ENCODE peak calls at places on chromosome 20, in eight cellular contexts. K is CD4-positive, CD25-positive, alpha-beta regulatory T cell; R is H7; H is BJ; Z is right lobe of liver; D is MG63; N is tibial nerve; G is K562. P is an unnamed sample. For H3K36me3, the result is how much of the 10 kb centered on the place peaks cover.

GRCh38 chr20:60331688-60332300 is 373.6 kb downstream of the CDH26 start:
- DNase-seq in K (no peak), R (no peak), H (no peak), Z (no peak), D (no peak), N (no peak), G (no peak), P (no peak)

GRCh38 chr20:24998631-24999445 is 6.3 kb upstream of the APMAP start:
- DNase-seq in K (no peak), R (no peak), H (no peak), Z (peak), D (no peak), N (no peak), G (no peak), P (no peak)

GRCh38 chr20:24747015-24747712 is 201.9 kb upstream of the CST7 start:
- DNase-seq in K (no peak), R (no peak), H (no peak), Z (peak), D (no peak), N (no peak), G (no peak), P (no peak)

GRCh38 chr20:1761116-1761515 is 103.5 kb upstream of the SIRPG start:
- DNase-seq in K (no peak), R (no peak), H (peak), Z (no peak), D (peak), N (no peak), G (no peak), P (no peak)

GRCh38 chr20:31608256-31608980 is 3.3 kb downstream of the ID1 start:
- DNase-seq in K (no peak), R (peak), H (no peak), Z (peak), D (peak), N (peak), G (peak), P (peak)

GRCh38 chr20:20207291-20207690 is 155.0 kb downstream of the CFAP61 start:
- DNase-seq in K (no peak), R (peak), H (no peak), Z (no peak), D (no peak), N (no peak), G (no peak), P (no peak)

GRCh38 chr20:20024942-20025341 is 7.8 kb downstream of the NAA20 start:
- DNase-seq in K (no peak), R (no peak), H (no peak), Z (no peak), D (no peak), N (no peak), G (no peak), P (no peak)

GRCh38 chr20:44516491-44516890 is 5.4 kb downstream of the SERINC3 start:
- DNase-seq in K (no peak), R (no peak), H (no peak), Z (no peak), D (no peak), N (no peak), G (no peak), P (no peak)

GRCh38 chr20:1935696-1936366 is 40.6 kb downstream of the SIRPA start:
- DNase-seq in K (no peak), R (no peak), H (no peak), Z (peak), D (no peak), N (no peak), G (no peak), P (no peak)

GRCh38 chr20:13809373-13809772 is 24.5 kb downstream of the NDUFAF5 start:
- DNase-seq in K (no peak), R (no peak), H (no peak), Z (no peak), D (no peak), N (no peak), G (no peak), P (no peak)
- H3K36me3 ChIP-seq in K (half or more), R (under half), H (under half), Z (under half), D (half or more), N (half or more), G (half or more), P (half or more)

GRCh38 chr20:35129647-35130069 is 17.5 kb downstream of the EDEM2 start:
- DNase-seq in K (no peak), R (no peak), H (no peak), Z (no peak), D (peak), N (no peak), G (no peak), P (no peak)
- H3K36me3 ChIP-seq in K (half or more), R (under half), H (under half), Z (under half), D (half or more), N (half or more), G (under half), P (half or more)

GRCh38 chr20:38143646-38144554 is 21.2 kb downstream of the TGM2 start:
- DNase-seq in K (no peak), R (no peak), H (peak), Z (peak), D (peak), N (no peak), G (peak), P (no peak)
- H3K36me3 ChIP-seq in K (under half), R (under half), H (under half), Z (under half), D (under half), N (under half), G (half or more), P (half or more)

DNA sequence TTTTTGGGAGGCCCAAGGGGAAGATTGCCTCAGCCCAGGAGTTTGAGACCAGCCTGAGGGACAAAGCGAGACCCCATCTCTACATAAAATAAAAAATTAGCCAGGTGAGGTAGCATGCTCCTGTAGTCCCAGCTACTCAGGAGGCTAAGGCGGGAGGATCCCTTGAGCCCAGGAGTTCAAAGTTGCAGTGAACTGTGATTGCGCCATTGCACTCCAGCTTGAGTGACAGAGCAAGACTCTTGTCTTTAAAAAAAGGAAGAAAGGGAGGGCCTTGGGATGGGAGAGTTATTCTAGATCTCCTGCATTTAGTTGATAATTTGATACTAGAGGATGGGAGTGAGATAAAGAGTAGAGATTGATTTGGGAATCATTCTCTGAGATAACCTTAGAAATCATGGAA is 68.1 kb downstream of the ITCH start:
- DNase-seq in K (no peak), R (no peak), H (no peak), Z (no peak), D (no peak), N (no peak), G (no peak), P (no peak)
- H3K36me3 ChIP-seq in K (under half), R (under half), H (under half), Z (under half), D (under half), N (under half), G (under half), P (under half)

GRCh38 chr20:41034239-41034638 is 5.6 kb downstream of the TOP1 start:
- DNase-seq in K (no peak), R (no peak), H (no peak), Z (no peak), D (no peak), N (no peak), G (peak), P (no peak)
- H3K36me3 ChIP-seq in K (under half), R (under half), H (under half), Z (under half), D (half or more), N (under half), G (half or more), P (under half)

GRCh38 chr20:13082366-13082765 is 73.6 kb downstream of the SPTLC3 start:
- DNase-seq in K (no peak), R (no peak), H (no peak), Z (no peak), D (no peak), N (no peak), G (no peak), P (no peak)
- H3K36me3 ChIP-seq in K (under half), R (under half), H (under half), Z (under half), D (under half), N (under half), G (under half), P (under half)

GRCh38 chr20:63215101-63216040 is 560 bp downstream of the YTHDF1 start:
- DNase-seq in K (peak), R (peak), H (no peak), Z (no peak), D (peak), N (no peak), G (peak), P (no peak)
- H3K36me3 ChIP-seq in K (under half), R (under half), H (under half), Z (under half), D (half or more), N (under half), G (under half), P (under half)

GRCh38 chr20:3925113-3925695 is 36.0 kb downstream of the PANK2 start:
- DNase-seq in K (no peak), R (no peak), H (no peak), Z (no peak), D (no peak), N (no peak), G (no peak), P (no peak)
- H3K36me3 ChIP-seq in K (under half), R (under half), H (under half), Z (under half), D (under half), N (half or more), G (under half), P (half or more)

GRCh38 chr20:47347661-47348462 is 8.6 kb downstream of the ZMYND8 start:
- DNase-seq in K (no peak), R (no peak), H (no peak), Z (no peak), D (no peak), N (no peak), G (no peak), P (no peak)

GRCh38 chr20:47348539-47349142 is 7.9 kb downstream of the ZMYND8 start:
- DNase-seq in K (no peak), R (peak), H (no peak), Z (no peak), D (no peak), N (no peak), G (no peak), P (no peak)

GRCh38 chr20:47343007-47343472 is 13.5 kb downstream of the ZMYND8 start:
- DNase-seq in K (no peak), R (no peak), H (no peak), Z (peak), D (peak), N (no peak), G (no peak), P (no peak)

GRCh38 chr20:47346172-47346571 is 10.3 kb downstream of the ZMYND8 start:
- DNase-seq in K (no peak), R (no peak), H (no peak), Z (no peak), D (no peak), N (no peak), G (no peak), P (peak)

DNA sequence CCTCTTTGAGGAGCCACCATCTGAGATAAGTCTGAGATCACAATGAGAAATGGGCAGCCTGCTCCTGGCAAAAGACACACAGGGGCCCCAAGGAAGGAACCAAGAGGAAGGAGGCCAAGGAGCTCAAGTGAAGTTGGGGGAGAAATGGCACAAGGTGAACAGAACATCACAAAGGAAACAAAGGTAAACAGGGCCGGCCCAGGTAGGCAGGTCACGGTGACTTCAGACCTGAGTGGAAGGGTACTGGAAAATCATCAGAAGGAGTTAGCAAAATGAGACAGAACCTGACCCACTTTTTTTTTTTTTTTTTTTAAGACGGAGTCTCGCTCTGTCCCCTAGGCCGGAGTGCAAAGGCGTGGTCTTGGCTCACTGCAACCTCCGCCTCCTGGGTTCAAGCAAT is 11.3 kb downstream of the ZMYND8 start:
- DNase-seq in K (no peak), R (no peak), H (no peak), Z (no peak), D (no peak), N (no peak), G (no peak), P (no peak)
- H3K36me3 ChIP-seq in K (half or more), R (under half), H (under half), Z (under half), D (under half), N (under half), G (half or more), P (under half)

GRCh38 chr20:55693646-55694045 is 311.7 kb downstream of the CBLN4 start:
- DNase-seq in K (no peak), R (no peak), H (no peak), Z (no peak), D (no peak), N (no peak), G (no peak), P (no peak)
- H3K36me3 ChIP-seq in K (under half), R (under half), H (under half), Z (under half), D (under half), N (under half), G (under half), P (under half)